ENCODE peak calls at places on chromosomes 6 and 20, in six cellular contexts. J is OCI-LY7, S is skeletal muscle cell, B is NCI-H510A treated with DMSO at 0.1 percent for 48 hours, V is amygdala, P is left lung. O is an unnamed sample.

GRCh38 chr6:19268117-19268516 is 569.1 kb upstream of the ID4 start:
- DNase-seq in S (no peak), V (no peak), B (no peak), J (no peak), P (no peak), O (no peak)

GRCh38 chr6:71236926-71237425 is 51.6 kb upstream of the OGFRL1 start:
- DNase-seq in V (no peak), J (peak; percentile 24), B (no peak), S (no peak), P (no peak), O (no peak)

GRCh38 chr6:139029470-139030210 is 1.1 kb downstream of the ABRACL start:
- DNase-seq in B (peak; percentile 32), P (peak; percentile 93), V (no peak), J (peak; percentile 21), S (no peak), O (peak; percentile 39)

GRCh38 chr6:152636675-152637421 is at the start of gene SYNE1:
- DNase-seq in B (peak; percentile 13), P (peak; percentile 95), V (peak; percentile 30), S (no peak), J (peak; percentile 19), O (no peak)

GRCh38 chr6:88490865-88491264 is 324.7 kb upstream of the CNR1 start:
- DNase-seq in J (no peak), P (no peak), S (peak; percentile 54), V (no peak), B (no peak), O (no peak)

GRCh38 chr20:20237093-20237959 is 130.6 kb upstream of the INSM1 start:
- DNase-seq in J (peak; percentile 41), P (no peak), B (peak; percentile 48), S (no peak), V (no peak), O (peak; percentile 45)

GRCh38 chr20:61923371-61924166 is 142.1 kb downstream of the TAF4 start:
- DNase-seq in S (no peak), V (no peak), B (no peak), P (peak; percentile 51), J (no peak), O (no peak)

GRCh38 chr20:32445539-32446273 is 87.6 kb downstream of the ASXL1 start:
- DNase-seq in J (no peak), B (peak; percentile 8), P (no peak), V (no peak), S (no peak), O (no peak)

GRCh38 chr6:112253842-112254816 is at the start of gene LAMA4:
- DNase-seq in S (no peak), V (peak; percentile 33), P (peak; percentile 78), B (no peak), J (no peak), O (peak; percentile 45)

GRCh38 chr20:38229376-38230252 is 30.9 kb downstream of the KIAA1755 start:
- DNase-seq in S (no peak), V (no peak), B (no peak), J (no peak), P (no peak), O (no peak)

GRCh38 chr20:58910473-58910872 is 58.0 kb downstream of the GNAS start:
- DNase-seq in B (no peak), J (no peak), S (no peak), V (no peak), P (no peak), O (no peak)

GRCh38 chr20:19531446-19531845 is 226.6 kb upstream of the RIN2 start:
- DNase-seq in S (no peak), V (no peak), P (no peak), B (no peak), J (no peak), O (no peak)

GRCh38 chr20:18566892-18567738 is at the start of gene SMIM26:
- DNase-seq in J (peak; percentile 97), S (peak; percentile 53), P (peak; percentile 97), V (peak; percentile 88), B (peak; percentile 96), O (peak; percentile 96)

GRCh38 chr20:12598894-12599293 is 409.9 kb upstream of the SPTLC3 start:
- DNase-seq in B (peak; percentile 28), J (no peak), V (no peak), P (no peak), S (no peak), O (peak; percentile 14)

GRCh38 chr6:47669684-47670515 is 28.5 kb upstream of the ADGRF4 start:
- DNase-seq in J (no peak), B (peak; percentile 62), S (no peak), P (no peak), V (no peak), O (no peak)

GRCh38 chr20:51768759-51769517 is 748 bp upstream of the ATP9A start:
- DNase-seq in V (no peak), P (no peak), B (no peak), J (no peak), S (no peak), O (no peak)

GRCh38 chr6:159692303-159693127 is 526 bp downstream of the SOD2 start:
- DNase-seq in P (peak; percentile 89), S (no peak), J (peak; percentile 77), V (peak; percentile 55), B (peak; percentile 11), O (no peak)

GRCh38 chr20:10603378-10603777 is 70.4 kb downstream of the JAG1 start:
- DNase-seq in J (no peak), V (no peak), S (no peak), B (no peak), P (no peak), O (no peak)

GRCh38 chr6:39593644-39594043 is 131.6 kb downstream of the KIF6 start:
- DNase-seq in S (no peak), B (no peak), V (no peak), J (no peak), P (no peak), O (no peak)

GRCh38 chr6:89984926-89985743 is 90.9 kb downstream of the GJA10 start:
- DNase-seq in S (peak; percentile 83), V (peak; percentile 71), B (no peak), J (no peak), P (no peak), O (peak; percentile 58)

GRCh38 chr6:24458134-24458533 is 31.2 kb downstream of the GPLD1 start:
- DNase-seq in V (no peak), S (no peak), J (no peak), P (no peak), B (no peak), O (no peak)

GRCh38 chr20:371755-372542 is 8.6 kb upstream of the TRIB3 start:
- DNase-seq in V (no peak), S (peak; percentile 81), B (peak; percentile 7), P (peak; percentile 91), J (no peak), O (peak; percentile 45)